ENCODE peak calls at places on chromosome 1, in five cellular contexts. One of them, this sample, is unnamed.

GRCh38 chr1:22255341-22256212 is 112.7 kb upstream of the WNT4 start:
- DNase-seq in endothelial cell: no peak
- DNase-seq in activated T-cell treated with anti-CD3 and anti-CD28 coated beads, Interleukin-2, amount 50 U/mL, for 72 hours: no peak
- DNase-seq in T-helper 1 cell: no peak
- DNase-seq in HEK293T: no peak
- DNase-seq in this sample: no peak

GRCh38 chr1:26787381-26787705 is 407 bp upstream of the PIGV start:
- DNase-seq in endothelial cell: no peak
- DNase-seq in activated T-cell treated with anti-CD3 and anti-CD28 coated beads, Interleukin-2, amount 50 U/mL, for 72 hours: peak; percentile 86
- DNase-seq in T-helper 1 cell: no peak
- DNase-seq in HEK293T: no peak
- DNase-seq in this sample: no peak

GRCh38 chr1:181104790-181105133 is 16.3 kb downstream of the IER5 start:
- DNase-seq in endothelial cell: peak; percentile 59
- DNase-seq in activated T-cell treated with anti-CD3 and anti-CD28 coated beads, Interleukin-2, amount 50 U/mL, for 72 hours: peak; percentile 51
- DNase-seq in T-helper 1 cell: peak; percentile 40
- DNase-seq in HEK293T: peak; percentile 45
- DNase-seq in this sample: peak; percentile 87

GRCh38 chr1:155218854-155219591 is 10.5 kb downstream of the MTX1 start:
- DNase-seq in endothelial cell: peak; percentile 20
- DNase-seq in activated T-cell treated with anti-CD3 and anti-CD28 coated beads, Interleukin-2, amount 50 U/mL, for 72 hours: no peak
- DNase-seq in T-helper 1 cell: no peak
- DNase-seq in HEK293T: peak; percentile 74
- DNase-seq in this sample: no peak

GRCh38 chr1:33930346-33931114 is 66.7 kb downstream of the HMGB4 start:
- DNase-seq in endothelial cell: no peak
- DNase-seq in activated T-cell treated with anti-CD3 and anti-CD28 coated beads, Interleukin-2, amount 50 U/mL, for 72 hours: no peak
- DNase-seq in T-helper 1 cell: no peak
- DNase-seq in HEK293T: no peak
- DNase-seq in this sample: no peak

GRCh38 chr1:25565188-25565591 is 21.8 kb downstream of the LDLRAP1 start:
- DNase-seq in endothelial cell: no peak
- DNase-seq in activated T-cell treated with anti-CD3 and anti-CD28 coated beads, Interleukin-2, amount 50 U/mL, for 72 hours: peak; percentile 62
- DNase-seq in T-helper 1 cell: peak; percentile 37
- DNase-seq in HEK293T: no peak
- DNase-seq in this sample: no peak

GRCh38 chr1:212432163-212432705 is 486 bp upstream of the NENF start:
- DNase-seq in endothelial cell: no peak
- DNase-seq in activated T-cell treated with anti-CD3 and anti-CD28 coated beads, Interleukin-2, amount 50 U/mL, for 72 hours: no peak
- DNase-seq in T-helper 1 cell: no peak
- DNase-seq in HEK293T: no peak
- DNase-seq in this sample: no peak

GRCh38 chr1:26234644-26235384 is 814 bp downstream of the CEP85 start:
- DNase-seq in endothelial cell: no peak
- DNase-seq in activated T-cell treated with anti-CD3 and anti-CD28 coated beads, Interleukin-2, amount 50 U/mL, for 72 hours: peak; percentile 15
- DNase-seq in T-helper 1 cell: peak; percentile 11
- DNase-seq in HEK293T: peak; percentile 22
- DNase-seq in this sample: peak; percentile 61

GRCh38 chr1:205192287-205192686 is 19.2 kb downstream of the DSTYK start:
- DNase-seq in endothelial cell: no peak
- DNase-seq in activated T-cell treated with anti-CD3 and anti-CD28 coated beads, Interleukin-2, amount 50 U/mL, for 72 hours: no peak
- DNase-seq in T-helper 1 cell: no peak
- DNase-seq in HEK293T: no peak
- DNase-seq in this sample: no peak

GRCh38 chr1:101112051-101112770 is 86.6 kb upstream of the DPH5 start:
- DNase-seq in endothelial cell: no peak
- DNase-seq in activated T-cell treated with anti-CD3 and anti-CD28 coated beads, Interleukin-2, amount 50 U/mL, for 72 hours: peak; percentile 54
- DNase-seq in T-helper 1 cell: peak; percentile 68
- DNase-seq in HEK293T: no peak
- DNase-seq in this sample: no peak

GRCh38 chr1:196312739-196313138 is 295.5 kb downstream of the KCNT2 start:
- DNase-seq in endothelial cell: no peak
- DNase-seq in activated T-cell treated with anti-CD3 and anti-CD28 coated beads, Interleukin-2, amount 50 U/mL, for 72 hours: no peak
- DNase-seq in T-helper 1 cell: no peak
- DNase-seq in HEK293T: no peak
- DNase-seq in this sample: no peak

This sample was measured in islet precursor cell.